ENCODE peak calls at places on chromosomes 13 and 19, in eight cellular contexts. One of them, this sample, is unnamed.
A peak's percentile ranks its signal among the peaks of the same experiment; 100 is the strongest.

GRCh38 chr19:40357655-40358054 is 9.2 kb downstream of the PLD3 start:
- DNase-seq in stimulated activated CD4-positive, alpha-beta T cell treated with anti-CD3 and anti-CD28 coated beads, Interleukin-2, amount 100 ng/mL, for 48 hours: no peak
- DNase-seq in fibroblast of lung: no peak
- DNase-seq in NCI-H2081: no peak
- DNase-seq in ovary: no peak
- DNase-seq in stimulated activated CD8-positive, alpha-beta memory T cell treated with anti-CD3 and anti-CD28 coated beads, Interleukin-15, amount 100 ng/mL, for 48 hours: no peak
- DNase-seq in NCI-H69: no peak
- DNase-seq in activated T-cell treated with anti-CD3 and anti-CD28 coated beads, Interleukin-2, amount 50 U/mL, for 72 hours: no peak
- DNase-seq in this sample: no peak

GRCh38 chr13:52851153-52851962 is 2.9 kb upstream of the PCDH8 start:
- DNase-seq in stimulated activated CD4-positive, alpha-beta T cell treated with anti-CD3 and anti-CD28 coated beads, Interleukin-2, amount 100 ng/mL, for 48 hours: no peak
- DNase-seq in fibroblast of lung: peak; percentile 7
- DNase-seq in NCI-H2081: peak; percentile 51
- DNase-seq in ovary: no peak
- DNase-seq in stimulated activated CD8-positive, alpha-beta memory T cell treated with anti-CD3 and anti-CD28 coated beads, Interleukin-15, amount 100 ng/mL, for 48 hours: no peak
- DNase-seq in NCI-H69: peak; percentile 77
- DNase-seq in activated T-cell treated with anti-CD3 and anti-CD28 coated beads, Interleukin-2, amount 50 U/mL, for 72 hours: peak; percentile 25
- DNase-seq in this sample: no peak

GRCh38 chr19:6740589-6741348 is 1.3 kb downstream of the TRIP10 start:
- DNase-seq in stimulated activated CD4-positive, alpha-beta T cell treated with anti-CD3 and anti-CD28 coated beads, Interleukin-2, amount 100 ng/mL, for 48 hours: no peak
- DNase-seq in fibroblast of lung: peak; percentile 35
- DNase-seq in NCI-H2081: peak; percentile 30
- DNase-seq in ovary: peak; percentile 79
- DNase-seq in stimulated activated CD8-positive, alpha-beta memory T cell treated with anti-CD3 and anti-CD28 coated beads, Interleukin-15, amount 100 ng/mL, for 48 hours: no peak
- DNase-seq in NCI-H69: no peak
- DNase-seq in activated T-cell treated with anti-CD3 and anti-CD28 coated beads, Interleukin-2, amount 50 U/mL, for 72 hours: peak; percentile 32
- DNase-seq in this sample: no peak

GRCh38 chr13:103351035-103351828 is 285.0 kb upstream of the SLC10A2 start:
- DNase-seq in stimulated activated CD4-positive, alpha-beta T cell treated with anti-CD3 and anti-CD28 coated beads, Interleukin-2, amount 100 ng/mL, for 48 hours: no peak
- DNase-seq in fibroblast of lung: peak; percentile 75
- DNase-seq in NCI-H2081: no peak
- DNase-seq in ovary: no peak
- DNase-seq in stimulated activated CD8-positive, alpha-beta memory T cell treated with anti-CD3 and anti-CD28 coated beads, Interleukin-15, amount 100 ng/mL, for 48 hours: no peak
- DNase-seq in NCI-H69: peak; percentile 6
- DNase-seq in activated T-cell treated with anti-CD3 and anti-CD28 coated beads, Interleukin-2, amount 50 U/mL, for 72 hours: no peak
- DNase-seq in this sample: no peak

GRCh38 chr19:44869728-44870470 is 21.2 kb upstream of the TOMM40 start:
- DNase-seq in stimulated activated CD4-positive, alpha-beta T cell treated with anti-CD3 and anti-CD28 coated beads, Interleukin-2, amount 100 ng/mL, for 48 hours: no peak
- DNase-seq in fibroblast of lung: peak; percentile 95
- DNase-seq in NCI-H2081: no peak
- DNase-seq in ovary: peak; percentile 57
- DNase-seq in stimulated activated CD8-positive, alpha-beta memory T cell treated with anti-CD3 and anti-CD28 coated beads, Interleukin-15, amount 100 ng/mL, for 48 hours: no peak
- DNase-seq in NCI-H69: no peak
- DNase-seq in activated T-cell treated with anti-CD3 and anti-CD28 coated beads, Interleukin-2, amount 50 U/mL, for 72 hours: no peak
- DNase-seq in this sample: no peak

GRCh38 chr19:7441468-7442146 is 47.2 kb downstream of the PEX11G start:
- DNase-seq in stimulated activated CD4-positive, alpha-beta T cell treated with anti-CD3 and anti-CD28 coated beads, Interleukin-2, amount 100 ng/mL, for 48 hours: no peak
- DNase-seq in fibroblast of lung: no peak
- DNase-seq in NCI-H2081: no peak
- DNase-seq in ovary: no peak
- DNase-seq in stimulated activated CD8-positive, alpha-beta memory T cell treated with anti-CD3 and anti-CD28 coated beads, Interleukin-15, amount 100 ng/mL, for 48 hours: no peak
- DNase-seq in NCI-H69: no peak
- DNase-seq in activated T-cell treated with anti-CD3 and anti-CD28 coated beads, Interleukin-2, amount 50 U/mL, for 72 hours: no peak
- DNase-seq in this sample: no peak

GRCh38 chr19:1744133-1744665 is 9.1 kb upstream of the ONECUT3 start:
- DNase-seq in stimulated activated CD4-positive, alpha-beta T cell treated with anti-CD3 and anti-CD28 coated beads, Interleukin-2, amount 100 ng/mL, for 48 hours: no peak
- DNase-seq in fibroblast of lung: no peak
- DNase-seq in NCI-H2081: no peak
- DNase-seq in ovary: no peak
- DNase-seq in stimulated activated CD8-positive, alpha-beta memory T cell treated with anti-CD3 and anti-CD28 coated beads, Interleukin-15, amount 100 ng/mL, for 48 hours: no peak
- DNase-seq in NCI-H69: no peak
- DNase-seq in activated T-cell treated with anti-CD3 and anti-CD28 coated beads, Interleukin-2, amount 50 U/mL, for 72 hours: no peak
- DNase-seq in this sample: no peak

GRCh38 chr13:53143757-53144320 is 115.2 kb downstream of the OLFM4 start:
- DNase-seq in stimulated activated CD4-positive, alpha-beta T cell treated with anti-CD3 and anti-CD28 coated beads, Interleukin-2, amount 100 ng/mL, for 48 hours: no peak
- DNase-seq in fibroblast of lung: no peak
- DNase-seq in NCI-H2081: no peak
- DNase-seq in ovary: no peak
- DNase-seq in stimulated activated CD8-positive, alpha-beta memory T cell treated with anti-CD3 and anti-CD28 coated beads, Interleukin-15, amount 100 ng/mL, for 48 hours: no peak
- DNase-seq in NCI-H69: no peak
- DNase-seq in activated T-cell treated with anti-CD3 and anti-CD28 coated beads, Interleukin-2, amount 50 U/mL, for 72 hours: no peak
- DNase-seq in this sample: no peak

GRCh38 chr19:57830071-57830602 is at the start of gene ZNF587B:
- DNase-seq in stimulated activated CD4-positive, alpha-beta T cell treated with anti-CD3 and anti-CD28 coated beads, Interleukin-2, amount 100 ng/mL, for 48 hours: peak; percentile 20
- DNase-seq in fibroblast of lung: peak; percentile 57
- DNase-seq in NCI-H2081: peak; percentile 9
- DNase-seq in ovary: peak; percentile 74
- DNase-seq in stimulated activated CD8-positive, alpha-beta memory T cell treated with anti-CD3 and anti-CD28 coated beads, Interleukin-15, amount 100 ng/mL, for 48 hours: no peak
- DNase-seq in NCI-H69: peak; percentile 55
- DNase-seq in activated T-cell treated with anti-CD3 and anti-CD28 coated beads, Interleukin-2, amount 50 U/mL, for 72 hours: peak; percentile 37
- DNase-seq in this sample: peak; percentile 40

GRCh38 chr13:102197193-102197592 is 204.7 kb downstream of the FGF14 start:
- DNase-seq in stimulated activated CD4-positive, alpha-beta T cell treated with anti-CD3 and anti-CD28 coated beads, Interleukin-2, amount 100 ng/mL, for 48 hours: no peak
- DNase-seq in fibroblast of lung: peak; percentile 29
- DNase-seq in NCI-H2081: peak; percentile 37
- DNase-seq in ovary: no peak
- DNase-seq in stimulated activated CD8-positive, alpha-beta memory T cell treated with anti-CD3 and anti-CD28 coated beads, Interleukin-15, amount 100 ng/mL, for 48 hours: no peak
- DNase-seq in NCI-H69: peak; percentile 91
- DNase-seq in activated T-cell treated with anti-CD3 and anti-CD28 coated beads, Interleukin-2, amount 50 U/mL, for 72 hours: no peak
- DNase-seq in this sample: peak; percentile 16

GRCh38 chr13:30880151-30880551 is 25.9 kb upstream of the MEDAG start:
- DNase-seq in stimulated activated CD4-positive, alpha-beta T cell treated with anti-CD3 and anti-CD28 coated beads, Interleukin-2, amount 100 ng/mL, for 48 hours: no peak
- DNase-seq in fibroblast of lung: peak; percentile 82
- DNase-seq in NCI-H2081: no peak
- DNase-seq in ovary: no peak
- DNase-seq in stimulated activated CD8-positive, alpha-beta memory T cell treated with anti-CD3 and anti-CD28 coated beads, Interleukin-15, amount 100 ng/mL, for 48 hours: no peak
- DNase-seq in NCI-H69: no peak
- DNase-seq in activated T-cell treated with anti-CD3 and anti-CD28 coated beads, Interleukin-2, amount 50 U/mL, for 72 hours: no peak
- DNase-seq in this sample: peak; percentile 80

GRCh38 chr13:112783135-112783945 is 93.5 kb downstream of the ATP11A start:
- DNase-seq in stimulated activated CD4-positive, alpha-beta T cell treated with anti-CD3 and anti-CD28 coated beads, Interleukin-2, amount 100 ng/mL, for 48 hours: no peak
- DNase-seq in fibroblast of lung: peak; percentile 63
- DNase-seq in NCI-H2081: no peak
- DNase-seq in ovary: no peak
- DNase-seq in stimulated activated CD8-positive, alpha-beta memory T cell treated with anti-CD3 and anti-CD28 coated beads, Interleukin-15, amount 100 ng/mL, for 48 hours: no peak
- DNase-seq in NCI-H69: no peak
- DNase-seq in activated T-cell treated with anti-CD3 and anti-CD28 coated beads, Interleukin-2, amount 50 U/mL, for 72 hours: no peak
- DNase-seq in this sample: peak; percentile 45

GRCh38 chr19:35273686-35274259 is 5.0 kb downstream of the USF2 start:
- DNase-seq in stimulated activated CD4-positive, alpha-beta T cell treated with anti-CD3 and anti-CD28 coated beads, Interleukin-2, amount 100 ng/mL, for 48 hours: no peak
- DNase-seq in fibroblast of lung: no peak
- DNase-seq in NCI-H2081: no peak
- DNase-seq in ovary: no peak
- DNase-seq in stimulated activated CD8-positive, alpha-beta memory T cell treated with anti-CD3 and anti-CD28 coated beads, Interleukin-15, amount 100 ng/mL, for 48 hours: no peak
- DNase-seq in NCI-H69: no peak
- DNase-seq in activated T-cell treated with anti-CD3 and anti-CD28 coated beads, Interleukin-2, amount 50 U/mL, for 72 hours: no peak
- DNase-seq in this sample: no peak

GRCh38 chr13:42478531-42479156 is 95.3 kb upstream of the TNFSF11 start:
- DNase-seq in stimulated activated CD4-positive, alpha-beta T cell treated with anti-CD3 and anti-CD28 coated beads, Interleukin-2, amount 100 ng/mL, for 48 hours: no peak
- DNase-seq in fibroblast of lung: no peak
- DNase-seq in NCI-H2081: peak; percentile 5
- DNase-seq in ovary: no peak
- DNase-seq in stimulated activated CD8-positive, alpha-beta memory T cell treated with anti-CD3 and anti-CD28 coated beads, Interleukin-15, amount 100 ng/mL, for 48 hours: no peak
- DNase-seq in NCI-H69: peak; percentile 15
- DNase-seq in activated T-cell treated with anti-CD3 and anti-CD28 coated beads, Interleukin-2, amount 50 U/mL, for 72 hours: no peak
- DNase-seq in this sample: peak; percentile 14

GRCh38 chr13:20363604-20364003 is 131.5 kb upstream of the GJB6 start:
- DNase-seq in stimulated activated CD4-positive, alpha-beta T cell treated with anti-CD3 and anti-CD28 coated beads, Interleukin-2, amount 100 ng/mL, for 48 hours: no peak
- DNase-seq in fibroblast of lung: peak; percentile 49
- DNase-seq in NCI-H2081: no peak
- DNase-seq in ovary: no peak
- DNase-seq in stimulated activated CD8-positive, alpha-beta memory T cell treated with anti-CD3 and anti-CD28 coated beads, Interleukin-15, amount 100 ng/mL, for 48 hours: no peak
- DNase-seq in NCI-H69: peak; percentile 11
- DNase-seq in activated T-cell treated with anti-CD3 and anti-CD28 coated beads, Interleukin-2, amount 50 U/mL, for 72 hours: no peak
- DNase-seq in this sample: no peak

GRCh38 chr13:44231786-44232516 is 141.7 kb upstream of the SERP2 start:
- DNase-seq in stimulated activated CD4-positive, alpha-beta T cell treated with anti-CD3 and anti-CD28 coated beads, Interleukin-2, amount 100 ng/mL, for 48 hours: no peak
- DNase-seq in fibroblast of lung: peak; percentile 95
- DNase-seq in NCI-H2081: no peak
- DNase-seq in ovary: peak; percentile 73
- DNase-seq in stimulated activated CD8-positive, alpha-beta memory T cell treated with anti-CD3 and anti-CD28 coated beads, Interleukin-15, amount 100 ng/mL, for 48 hours: no peak
- DNase-seq in NCI-H69: peak; percentile 37
- DNase-seq in activated T-cell treated with anti-CD3 and anti-CD28 coated beads, Interleukin-2, amount 50 U/mL, for 72 hours: peak; percentile 16
- DNase-seq in this sample: peak; percentile 95

GRCh38 chr19:32598022-32598421 is 17.0 kb downstream of the PDCD5 start:
- DNase-seq in stimulated activated CD4-positive, alpha-beta T cell treated with anti-CD3 and anti-CD28 coated beads, Interleukin-2, amount 100 ng/mL, for 48 hours: no peak
- DNase-seq in fibroblast of lung: no peak
- DNase-seq in NCI-H2081: no peak
- DNase-seq in ovary: no peak
- DNase-seq in stimulated activated CD8-positive, alpha-beta memory T cell treated with anti-CD3 and anti-CD28 coated beads, Interleukin-15, amount 100 ng/mL, for 48 hours: no peak
- DNase-seq in NCI-H69: no peak
- DNase-seq in activated T-cell treated with anti-CD3 and anti-CD28 coated beads, Interleukin-2, amount 50 U/mL, for 72 hours: no peak
- DNase-seq in this sample: no peak

GRCh38 chr19:17311455-17312248 is 2.3 kb downstream of the DDA1 start:
- DNase-seq in stimulated activated CD4-positive, alpha-beta T cell treated with anti-CD3 and anti-CD28 coated beads, Interleukin-2, amount 100 ng/mL, for 48 hours: no peak
- DNase-seq in fibroblast of lung: peak; percentile 72
- DNase-seq in NCI-H2081: no peak
- DNase-seq in ovary: no peak
- DNase-seq in stimulated activated CD8-positive, alpha-beta memory T cell treated with anti-CD3 and anti-CD28 coated beads, Interleukin-15, amount 100 ng/mL, for 48 hours: no peak
- DNase-seq in NCI-H69: no peak
- DNase-seq in activated T-cell treated with anti-CD3 and anti-CD28 coated beads, Interleukin-2, amount 50 U/mL, for 72 hours: no peak
- DNase-seq in this sample: peak; percentile 61

GRCh38 chr19:12872255-12872654 is 9.0 kb downstream of the DNASE2 start:
- DNase-seq in stimulated activated CD4-positive, alpha-beta T cell treated with anti-CD3 and anti-CD28 coated beads, Interleukin-2, amount 100 ng/mL, for 48 hours: no peak
- DNase-seq in fibroblast of lung: no peak
- DNase-seq in NCI-H2081: no peak
- DNase-seq in ovary: no peak
- DNase-seq in stimulated activated CD8-positive, alpha-beta memory T cell treated with anti-CD3 and anti-CD28 coated beads, Interleukin-15, amount 100 ng/mL, for 48 hours: no peak
- DNase-seq in NCI-H69: no peak
- DNase-seq in activated T-cell treated with anti-CD3 and anti-CD28 coated beads, Interleukin-2, amount 50 U/mL, for 72 hours: no peak
- DNase-seq in this sample: no peak

GRCh38 chr19:8307400-8307964 is 676 bp downstream of the CD320 start:
- DNase-seq in stimulated activated CD4-positive, alpha-beta T cell treated with anti-CD3 and anti-CD28 coated beads, Interleukin-2, amount 100 ng/mL, for 48 hours: no peak
- DNase-seq in fibroblast of lung: no peak
- DNase-seq in NCI-H2081: no peak
- DNase-seq in ovary: no peak
- DNase-seq in stimulated activated CD8-positive, alpha-beta memory T cell treated with anti-CD3 and anti-CD28 coated beads, Interleukin-15, amount 100 ng/mL, for 48 hours: no peak
- DNase-seq in NCI-H69: peak; percentile 58
- DNase-seq in activated T-cell treated with anti-CD3 and anti-CD28 coated beads, Interleukin-2, amount 50 U/mL, for 72 hours: peak; percentile 13
- DNase-seq in this sample: no peak

GRCh38 chr13:30908416-30908980 is 2.4 kb downstream of the MEDAG start:
- DNase-seq in stimulated activated CD4-positive, alpha-beta T cell treated with anti-CD3 and anti-CD28 coated beads, Interleukin-2, amount 100 ng/mL, for 48 hours: no peak
- DNase-seq in fibroblast of lung: peak; percentile 82
- DNase-seq in NCI-H2081: no peak
- DNase-seq in ovary: peak; percentile 70
- DNase-seq in stimulated activated CD8-positive, alpha-beta memory T cell treated with anti-CD3 and anti-CD28 coated beads, Interleukin-15, amount 100 ng/mL, for 48 hours: no peak
- DNase-seq in NCI-H69: peak; percentile 2
- DNase-seq in activated T-cell treated with anti-CD3 and anti-CD28 coated beads, Interleukin-2, amount 50 U/mL, for 72 hours: no peak
- DNase-seq in this sample: peak; percentile 18

GRCh38 chr19:40279761-40280607 is 5.2 kb downstream of the AKT2 start:
- DNase-seq in stimulated activated CD4-positive, alpha-beta T cell treated with anti-CD3 and anti-CD28 coated beads, Interleukin-2, amount 100 ng/mL, for 48 hours: no peak
- DNase-seq in fibroblast of lung: no peak
- DNase-seq in NCI-H2081: no peak
- DNase-seq in ovary: no peak
- DNase-seq in stimulated activated CD8-positive, alpha-beta memory T cell treated with anti-CD3 and anti-CD28 coated beads, Interleukin-15, amount 100 ng/mL, for 48 hours: no peak
- DNase-seq in NCI-H69: no peak
- DNase-seq in activated T-cell treated with anti-CD3 and anti-CD28 coated beads, Interleukin-2, amount 50 U/mL, for 72 hours: no peak
- DNase-seq in this sample: no peak

GRCh38 chr13:77918391-77919261 is at the start of gene EDNRB:
- DNase-seq in stimulated activated CD4-positive, alpha-beta T cell treated with anti-CD3 and anti-CD28 coated beads, Interleukin-2, amount 100 ng/mL, for 48 hours: no peak
- DNase-seq in fibroblast of lung: peak; percentile 38
- DNase-seq in NCI-H2081: peak; percentile 15
- DNase-seq in ovary: peak; percentile 19
- DNase-seq in stimulated activated CD8-positive, alpha-beta memory T cell treated with anti-CD3 and anti-CD28 coated beads, Interleukin-15, amount 100 ng/mL, for 48 hours: no peak
- DNase-seq in NCI-H69: peak; percentile 21
- DNase-seq in activated T-cell treated with anti-CD3 and anti-CD28 coated beads, Interleukin-2, amount 50 U/mL, for 72 hours: peak; percentile 4
- DNase-seq in this sample: peak; percentile 53

GRCh38 chr13:27660511-27660910 is 38.8 kb downstream of the POLR1D start:
- DNase-seq in stimulated activated CD4-positive, alpha-beta T cell treated with anti-CD3 and anti-CD28 coated beads, Interleukin-2, amount 100 ng/mL, for 48 hours: no peak
- DNase-seq in fibroblast of lung: no peak
- DNase-seq in NCI-H2081: no peak
- DNase-seq in ovary: no peak
- DNase-seq in stimulated activated CD8-positive, alpha-beta memory T cell treated with anti-CD3 and anti-CD28 coated beads, Interleukin-15, amount 100 ng/mL, for 48 hours: no peak
- DNase-seq in NCI-H69: peak; percentile 86
- DNase-seq in activated T-cell treated with anti-CD3 and anti-CD28 coated beads, Interleukin-2, amount 50 U/mL, for 72 hours: no peak
- DNase-seq in this sample: no peak

GRCh38 chr13:24165746-24166145 is 5.2 kb downstream of the SPATA13 start:
- DNase-seq in stimulated activated CD4-positive, alpha-beta T cell treated with anti-CD3 and anti-CD28 coated beads, Interleukin-2, amount 100 ng/mL, for 48 hours: no peak
- DNase-seq in fibroblast of lung: peak; percentile 70
- DNase-seq in NCI-H2081: no peak
- DNase-seq in ovary: no peak
- DNase-seq in stimulated activated CD8-positive, alpha-beta memory T cell treated with anti-CD3 and anti-CD28 coated beads, Interleukin-15, amount 100 ng/mL, for 48 hours: no peak
- DNase-seq in NCI-H69: no peak
- DNase-seq in activated T-cell treated with anti-CD3 and anti-CD28 coated beads, Interleukin-2, amount 50 U/mL, for 72 hours: no peak
- DNase-seq in this sample: peak; percentile 62

GRCh38 chr19:56170261-56170660 is 5.5 kb upstream of the GALP start:
- DNase-seq in stimulated activated CD4-positive, alpha-beta T cell treated with anti-CD3 and anti-CD28 coated beads, Interleukin-2, amount 100 ng/mL, for 48 hours: no peak
- DNase-seq in fibroblast of lung: peak; percentile 85
- DNase-seq in NCI-H2081: no peak
- DNase-seq in ovary: no peak
- DNase-seq in stimulated activated CD8-positive, alpha-beta memory T cell treated with anti-CD3 and anti-CD28 coated beads, Interleukin-15, amount 100 ng/mL, for 48 hours: no peak
- DNase-seq in NCI-H69: no peak
- DNase-seq in activated T-cell treated with anti-CD3 and anti-CD28 coated beads, Interleukin-2, amount 50 U/mL, for 72 hours: no peak
- DNase-seq in this sample: no peak

GRCh38 chr13:39415003-39415402 is 188.0 kb downstream of the LHFPL6 start:
- DNase-seq in stimulated activated CD4-positive, alpha-beta T cell treated with anti-CD3 and anti-CD28 coated beads, Interleukin-2, amount 100 ng/mL, for 48 hours: no peak
- DNase-seq in fibroblast of lung: peak; percentile 41
- DNase-seq in NCI-H2081: no peak
- DNase-seq in ovary: peak; percentile 16
- DNase-seq in stimulated activated CD8-positive, alpha-beta memory T cell treated with anti-CD3 and anti-CD28 coated beads, Interleukin-15, amount 100 ng/mL, for 48 hours: no peak
- DNase-seq in NCI-H69: no peak
- DNase-seq in activated T-cell treated with anti-CD3 and anti-CD28 coated beads, Interleukin-2, amount 50 U/mL, for 72 hours: no peak
- DNase-seq in this sample: peak; percentile 46

GRCh38 chr13:51178456-51179074 is 43.6 kb upstream of the FAM124A start:
- DNase-seq in stimulated activated CD4-positive, alpha-beta T cell treated with anti-CD3 and anti-CD28 coated beads, Interleukin-2, amount 100 ng/mL, for 48 hours: no peak
- DNase-seq in fibroblast of lung: no peak
- DNase-seq in NCI-H2081: no peak
- DNase-seq in ovary: no peak
- DNase-seq in stimulated activated CD8-positive, alpha-beta memory T cell treated with anti-CD3 and anti-CD28 coated beads, Interleukin-15, amount 100 ng/mL, for 48 hours: no peak
- DNase-seq in NCI-H69: no peak
- DNase-seq in activated T-cell treated with anti-CD3 and anti-CD28 coated beads, Interleukin-2, amount 50 U/mL, for 72 hours: no peak
- DNase-seq in this sample: no peak

GRCh38 chr13:57045816-57046691 is 94.7 kb upstream of the PRR20A start:
- DNase-seq in stimulated activated CD4-positive, alpha-beta T cell treated with anti-CD3 and anti-CD28 coated beads, Interleukin-2, amount 100 ng/mL, for 48 hours: no peak
- DNase-seq in fibroblast of lung: no peak
- DNase-seq in NCI-H2081: no peak
- DNase-seq in ovary: no peak
- DNase-seq in stimulated activated CD8-positive, alpha-beta memory T cell treated with anti-CD3 and anti-CD28 coated beads, Interleukin-15, amount 100 ng/mL, for 48 hours: no peak
- DNase-seq in NCI-H69: peak; percentile 1
- DNase-seq in activated T-cell treated with anti-CD3 and anti-CD28 coated beads, Interleukin-2, amount 50 U/mL, for 72 hours: no peak
- DNase-seq in this sample: no peak

GRCh38 chr13:20938302-20938701 is 35.8 kb upstream of the XPO4 start:
- DNase-seq in stimulated activated CD4-positive, alpha-beta T cell treated with anti-CD3 and anti-CD28 coated beads, Interleukin-2, amount 100 ng/mL, for 48 hours: no peak
- DNase-seq in fibroblast of lung: no peak
- DNase-seq in NCI-H2081: no peak
- DNase-seq in ovary: no peak
- DNase-seq in stimulated activated CD8-positive, alpha-beta memory T cell treated with anti-CD3 and anti-CD28 coated beads, Interleukin-15, amount 100 ng/mL, for 48 hours: no peak
- DNase-seq in NCI-H69: no peak
- DNase-seq in activated T-cell treated with anti-CD3 and anti-CD28 coated beads, Interleukin-2, amount 50 U/mL, for 72 hours: no peak
- DNase-seq in this sample: no peak

GRCh38 chr13:41005709-41006108 is 13.4 kb downstream of the ELF1 start:
- DNase-seq in stimulated activated CD4-positive, alpha-beta T cell treated with anti-CD3 and anti-CD28 coated beads, Interleukin-2, amount 100 ng/mL, for 48 hours: no peak
- DNase-seq in fibroblast of lung: no peak
- DNase-seq in NCI-H2081: no peak
- DNase-seq in ovary: no peak
- DNase-seq in stimulated activated CD8-positive, alpha-beta memory T cell treated with anti-CD3 and anti-CD28 coated beads, Interleukin-15, amount 100 ng/mL, for 48 hours: no peak
- DNase-seq in NCI-H69: no peak
- DNase-seq in activated T-cell treated with anti-CD3 and anti-CD28 coated beads, Interleukin-2, amount 50 U/mL, for 72 hours: no peak
- DNase-seq in this sample: no peak

GRCh38 chr13:80669112-80669511 is 328.2 kb upstream of the SPRY2 start:
- DNase-seq in stimulated activated CD4-positive, alpha-beta T cell treated with anti-CD3 and anti-CD28 coated beads, Interleukin-2, amount 100 ng/mL, for 48 hours: no peak
- DNase-seq in fibroblast of lung: no peak
- DNase-seq in NCI-H2081: no peak
- DNase-seq in ovary: no peak
- DNase-seq in stimulated activated CD8-positive, alpha-beta memory T cell treated with anti-CD3 and anti-CD28 coated beads, Interleukin-15, amount 100 ng/mL, for 48 hours: no peak
- DNase-seq in NCI-H69: no peak
- DNase-seq in activated T-cell treated with anti-CD3 and anti-CD28 coated beads, Interleukin-2, amount 50 U/mL, for 72 hours: no peak
- DNase-seq in this sample: peak; percentile 1

This sample was measured in fibroblast of gingiva.